ENCODE peak calls at places on chromosomes 4 and X, in five cellular contexts. R is H54, Q is GM10248, U is aorta, X is T follicular helper cell. T is an unnamed sample.

GRCh38 chr4:150302553-150302952 is 224.3 kb downstream of the DCLK2 start:
- DNase-seq in U (no peak), R (no peak), X (no peak), Q (no peak), T (no peak)

GRCh38 chr4:5808081-5808741 is 84.7 kb downstream of the CRMP1 start:
- DNase-seq in X (no peak), U (no peak), Q (no peak), R (no peak), T (no peak)

GRCh38 chr4:168631241-168632151 is 134.6 kb downstream of the PALLD start:
- DNase-seq in Q (no peak), R (no peak), X (no peak), U (peak; percentile 90), T (peak; percentile 82)

GRCh38 chr4:156377036-156377700 is 423.5 kb upstream of the CTSO start:
- DNase-seq in X (no peak), U (no peak), Q (no peak), R (no peak), T (no peak)

GRCh38 chr4:136643416-136643815 is 888.9 kb downstream of the PCDH18 start:
- DNase-seq in X (no peak), U (no peak), Q (no peak), R (no peak), T (no peak)

GRCh38 chrX:6614516-6614915 is 79.6 kb upstream of the VCX3A start:
- DNase-seq in Q (no peak), R (no peak), U (no peak), X (no peak), T (no peak)

GRCh38 chr4:178314287-178314686 is 872.0 kb upstream of the AGA start:
- DNase-seq in Q (no peak), R (no peak), X (no peak), U (no peak), T (no peak)

GRCh38 chrX:46305431-46305830 is 239.8 kb downstream of the ZNF674 start:
- DNase-seq in X (no peak), R (no peak), U (no peak), Q (no peak), T (no peak)

GRCh38 chrX:38675856-38676255 is 114.5 kb downstream of the TSPAN7 start:
- DNase-seq in X (no peak), U (no peak), R (no peak), Q (no peak), T (no peak)

GRCh38 chr4:16083217-16084191 is at the start of gene PROM1:
- DNase-seq in U (peak; percentile 77), Q (no peak), X (no peak), R (no peak), T (no peak)

GRCh38 chr4:115489284-115489683 is 375.9 kb upstream of the NDST4 start:
- DNase-seq in U (no peak), R (no peak), X (no peak), Q (no peak), T (no peak)

GRCh38 chr4:13348216-13348615 is 135.9 kb downstream of the RAB28 start:
- DNase-seq in X (no peak), U (no peak), Q (no peak), R (no peak), T (no peak)

GRCh38 chr4:47505666-47506065 is 20.6 kb downstream of the ATP10D start:
- DNase-seq in R (no peak), U (no peak), X (no peak), Q (no peak), T (no peak)

GRCh38 chrX:123361371-123361770 is 177.3 kb downstream of the GRIA3 start:
- DNase-seq in Q (no peak), X (no peak), R (no peak), U (no peak), T (no peak)

GRCh38 chrX:40887476-40887875 is 152.1 kb upstream of the MED14 start:
- DNase-seq in X (no peak), Q (no peak), U (no peak), R (no peak), T (no peak)

GRCh38 chr4:101555341-101555880 is 208.1 kb upstream of the PPP3CA start:
- DNase-seq in X (no peak), R (no peak), Q (no peak), U (no peak), T (no peak)

GRCh38 chrX:37746268-37746931 is 33.5 kb upstream of the CYBB start:
- DNase-seq in U (no peak), X (no peak), R (peak; percentile 5), Q (peak; percentile 45), T (no peak)

GRCh38 chrX:8868906-8869305 is 67.7 kb upstream of the FAM9A start:
- DNase-seq in R (no peak), Q (no peak), U (no peak), X (no peak), T (no peak)

GRCh38 chrX:1212532-1212931 is at the start of gene CRLF2:
- DNase-seq in R (peak; percentile 26), X (no peak), Q (peak; percentile 58), U (peak; percentile 31), T (no peak)

GRCh38 chrX:50971390-50971789 is 60.9 kb downstream of the BMP15 start:
- DNase-seq in Q (no peak), U (no peak), X (no peak), R (no peak), T (no peak)

GRCh38 chr4:112007361-112007760 is 137.9 kb upstream of the FAM241A start:
- DNase-seq in U (no peak), Q (no peak), X (no peak), R (no peak), T (no peak)

GRCh38 chr4:163697121-163697520 is 202.6 kb downstream of the TMA16 start:
- DNase-seq in R (no peak), X (no peak), Q (no peak), U (no peak), T (no peak)

GRCh38 chrX:10697552-10697951 is 77.2 kb upstream of the MID1 start:
- DNase-seq in U (no peak), X (no peak), R (no peak), Q (no peak), T (no peak)

GRCh38 chr4:137526681-137527080 is 5.6 kb downstream of the PCDH18 start:
- DNase-seq in U (no peak), Q (no peak), R (no peak), X (no peak), T (no peak)